ENCODE peak calls at places on chromosomes 13 and 19, in ten cellular contexts. E is SK-N-SH, R is tibial nerve, Z is ovary, H is transverse colon, D is GM12878, T is H1, I is stomach, K is HepG2, N is sigmoid colon. O is an unnamed sample. For H3K36me3, the result is how much of the 10 kb centered on the place peaks cover.

GRCh38 chr13:84445776-84446175 is 563.5 kb upstream of the SLITRK1 start:
- DNase-seq in E (no peak), I (no peak), D (no peak), R (no peak), H (no peak), K (no peak), T (no peak), N (no peak), Z (no peak), O (no peak)

GRCh38 chr19:32800757-32801156 is 68.8 kb downstream of the SLC7A9 start:
- DNase-seq in Z (no peak), N (no peak), R (no peak), D (no peak), E (no peak), H (no peak), I (no peak), K (no peak), T (no peak), O (no peak)

GRCh38 chr13:94329277-94329676 is 150.2 kb downstream of the DCT start:
- DNase-seq in K (no peak), T (no peak), Z (peak), N (peak), R (no peak), D (no peak), E (no peak), I (no peak), H (no peak), O (peak)

GRCh38 chr19:33260628-33261418 is 35.2 kb upstream of the SLC7A10 start:
- DNase-seq in Z (no peak), E (no peak), H (no peak), N (no peak), D (no peak), K (no peak), I (no peak), T (no peak), R (no peak), O (no peak)

GRCh38 chr19:47230122-47230920 is 678 bp downstream of the BBC3 start:
- DNase-seq in D (no peak), K (peak), Z (peak), T (no peak), E (peak), R (peak), N (peak), I (peak), H (peak), O (no peak)

GRCh38 chr19:29687244-29687896 is 22.1 kb downstream of the PLEKHF1 start:
- DNase-seq in N (peak), K (no peak), Z (no peak), I (no peak), T (no peak), H (no peak), D (no peak), E (no peak), R (no peak), O (no peak)

GRCh38 chr19:35592226-35592625 is 6.3 kb downstream of the PMIS2 start:
- DNase-seq in I (peak), D (no peak), N (no peak), H (no peak), E (peak), R (no peak), T (peak), K (peak), Z (no peak), O (no peak)

GRCh38 chr19:46759817-46760333 is 13.6 kb upstream of the STRN4 start:
- DNase-seq in K (no peak), Z (no peak), T (no peak), I (no peak), R (peak), E (no peak), D (no peak), N (peak), H (no peak), O (no peak)

GRCh38 chr13:80116107-80116506 is 224.8 kb downstream of the SPRY2 start:
- DNase-seq in H (no peak), E (no peak), K (no peak), Z (no peak), R (no peak), N (no peak), D (no peak), I (no peak), T (no peak), O (no peak)

GRCh38 chr19:54422136-54422535 is 6.9 kb downstream of the TTYH1 start:
- DNase-seq in E (no peak), H (no peak), R (no peak), D (no peak), T (no peak), K (no peak), I (no peak), Z (no peak), N (no peak), O (no peak)

GRCh38 chr19:38564981-38565685 is 52.6 kb downstream of the MAP4K1 start:
- DNase-seq in T (no peak), R (no peak), H (no peak), E (peak), Z (no peak), K (no peak), D (no peak), I (no peak), N (no peak), O (no peak)

GRCh38 chr19:33461256-33462111 is 60.1 kb downstream of the PEPD start:
- DNase-seq in Z (no peak), N (no peak), I (no peak), E (no peak), T (no peak), D (no peak), R (no peak), K (no peak), H (no peak), O (no peak)

GRCh38 chr13:44155422-44156293 is 218.0 kb upstream of the SERP2 start:
- DNase-seq in Z (peak), H (peak), D (no peak), T (no peak), N (peak), I (peak), K (no peak), E (no peak), R (peak), O (peak)

GRCh38 chr13:35208587-35208986 is 266.5 kb downstream of the NBEA start:
- DNase-seq in R (no peak), Z (no peak), D (no peak), I (no peak), T (no peak), K (no peak), H (no peak), N (no peak), E (no peak), O (no peak)

GRCh38 chr13:28434934-28435333 is 60.0 kb downstream of the FLT1 start:
- DNase-seq in I (no peak), T (no peak), N (no peak), H (no peak), Z (no peak), E (no peak), K (no peak), D (no peak), R (no peak), O (no peak)

GRCh38 chr19:7788178-7788932 is 25.3 kb downstream of the CLEC4M start:
- DNase-seq in D (no peak), R (no peak), H (no peak), E (no peak), Z (no peak), N (no peak), K (no peak), T (no peak), I (no peak), O (no peak)

GRCh38 chr19:1039646-1040475 is at the start of gene ABCA7:
- DNase-seq in N (peak), Z (peak), E (peak), I (peak), D (peak), T (peak), H (peak), K (peak), R (peak), O (peak)

GRCh38 chr19:37778613-37779138 is 710 bp downstream of the ZNF573 start:
- DNase-seq in D (no peak), K (peak), R (no peak), H (peak), E (peak), T (no peak), I (no peak), Z (no peak), N (no peak), O (no peak)

GRCh38 chr13:44652223-44652622 is 76.1 kb upstream of the TSC22D1 start:
- DNase-seq in H (no peak), D (no peak), I (no peak), N (no peak), K (no peak), E (no peak), T (no peak), Z (no peak), R (no peak), O (no peak)

GRCh38 chr13:37617162-37617561 is 18.6 kb upstream of the POSTN start:
- DNase-seq in E (no peak), T (no peak), H (no peak), Z (no peak), D (no peak), N (no peak), K (no peak), R (no peak), I (no peak), O (no peak)

GRCh38 chr13:36975172-36975571 is 24.0 kb downstream of the ALG5 start:
- DNase-seq in D (no peak), I (no peak), R (no peak), Z (no peak), E (no peak), T (no peak), N (no peak), K (no peak), H (no peak), O (no peak)

GRCh38 chr19:54255105-54255775 is 1.8 kb downstream of the LILRB5 start:
- DNase-seq in I (no peak), Z (no peak), R (no peak), E (no peak), K (no peak), N (peak), H (no peak), T (no peak), D (no peak), O (no peak)

GRCh38 chr13:54018485-54018884 is 989.9 kb downstream of the OLFM4 start:
- DNase-seq in E (no peak), T (no peak), R (no peak), K (no peak), D (no peak), Z (no peak), N (no peak), H (no peak), I (no peak), O (no peak)

GRCh38 chr13:21079761-21080730 is 18.7 kb upstream of the LATS2 start:
- DNase-seq in E (no peak), Z (no peak), K (peak), N (no peak), D (no peak), H (no peak), I (no peak), R (no peak), T (no peak), O (no peak)

GRCh38 chr13:33676700-33677048 is 141.3 kb upstream of the RFC3 start:
- DNase-seq in H (peak), I (peak), T (no peak), R (no peak), N (peak), K (peak), E (peak), D (no peak), Z (peak), O (no peak)

GRCh38 chr19:1819211-1819975 is 7.3 kb upstream of the ATP8B3 start:
- DNase-seq in E (no peak), N (no peak), R (no peak), D (no peak), Z (no peak), H (no peak), K (no peak), T (no peak), I (no peak), O (no peak)

GRCh38 chr13:45412274-45413049 is 5.7 kb downstream of the SLC25A30 start:
- DNase-seq in T (no peak), I (no peak), E (no peak), R (no peak), D (no peak), H (no peak), Z (no peak), N (no peak), K (no peak), O (no peak)

GRCh38 chr13:28415994-28416411 is 78.9 kb downstream of the FLT1 start:
- DNase-seq in R (no peak), Z (no peak), E (no peak), D (no peak), K (no peak), N (no peak), T (no peak), I (no peak), H (no peak), O (no peak)

GRCh38 chr19:48044561-48044960 is 682 bp upstream of the CABP5 start:
- DNase-seq in H (no peak), T (no peak), K (no peak), I (no peak), D (no peak), Z (no peak), N (no peak), R (no peak), E (no peak), O (no peak)

GRCh38 chr19:47176071-47176626 is 45.5 kb downstream of the SAE1 start:
- DNase-seq in E (no peak), I (no peak), H (no peak), N (no peak), R (no peak), D (no peak), K (no peak), T (no peak), Z (no peak), O (no peak)

GRCh38 chr19:13622727-13623126 is 116.4 kb upstream of the CACNA1A start:
- DNase-seq in H (no peak), K (no peak), I (no peak), T (no peak), D (no peak), N (no peak), E (no peak), R (no peak), Z (no peak), O (no peak)

DNA sequence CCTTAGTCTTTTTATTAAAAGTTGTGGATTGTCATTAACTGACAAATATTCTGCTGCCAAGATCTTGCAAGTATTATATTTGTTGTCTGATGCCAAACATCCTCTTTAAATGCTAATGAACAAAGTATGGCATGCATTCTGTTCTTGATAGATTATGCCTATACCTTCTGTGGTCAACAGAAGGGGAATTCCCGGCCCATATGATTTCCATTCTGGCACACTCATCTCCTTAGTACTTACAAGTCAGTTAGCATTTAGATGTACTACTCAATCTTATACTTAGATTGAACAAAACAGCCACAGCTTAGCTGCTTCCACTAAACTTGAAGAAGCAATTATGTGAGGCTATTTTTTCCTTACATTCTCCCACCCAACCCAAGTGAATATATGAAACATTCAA is 246.1 kb upstream of the DACH1 start:
- DNase-seq in I (no peak), E (no peak), H (no peak), N (no peak), R (no peak), Z (no peak), D (no peak), K (no peak), T (no peak), O (no peak)
- H3K36me3 ChIP-seq in I (under half), E (under half), H (under half), N (under half), R (under half), Z (under half), D (under half), K (under half), T (under half), O (under half)

GRCh38 chr19:10566658-10567410 is 1.0 kb upstream of the KRI1 start:
- DNase-seq in E (no peak), H (peak), D (peak), T (no peak), I (no peak), N (no peak), R (no peak), K (no peak), Z (peak), O (no peak)
- H3K4me3 ChIP-seq in E (peak), H (no peak), D (peak), T (no peak), I (peak), N (peak), R (no peak), K (no peak), Z (no peak), O (peak)

GRCh38 chr13:63351533-63351932 is 1935.9 kb upstream of the PCDH20 start:
- DNase-seq in Z (no peak), K (no peak), T (no peak), H (no peak), I (no peak), R (no peak), E (no peak), N (no peak), D (no peak), O (no peak)
- TF ChIP-seq EP300 in Z (no peak), K (no peak), T (no peak), H (no peak), I (no peak), R (no peak), E (no peak), N (no peak), D (no peak), O (no peak)

DNA sequence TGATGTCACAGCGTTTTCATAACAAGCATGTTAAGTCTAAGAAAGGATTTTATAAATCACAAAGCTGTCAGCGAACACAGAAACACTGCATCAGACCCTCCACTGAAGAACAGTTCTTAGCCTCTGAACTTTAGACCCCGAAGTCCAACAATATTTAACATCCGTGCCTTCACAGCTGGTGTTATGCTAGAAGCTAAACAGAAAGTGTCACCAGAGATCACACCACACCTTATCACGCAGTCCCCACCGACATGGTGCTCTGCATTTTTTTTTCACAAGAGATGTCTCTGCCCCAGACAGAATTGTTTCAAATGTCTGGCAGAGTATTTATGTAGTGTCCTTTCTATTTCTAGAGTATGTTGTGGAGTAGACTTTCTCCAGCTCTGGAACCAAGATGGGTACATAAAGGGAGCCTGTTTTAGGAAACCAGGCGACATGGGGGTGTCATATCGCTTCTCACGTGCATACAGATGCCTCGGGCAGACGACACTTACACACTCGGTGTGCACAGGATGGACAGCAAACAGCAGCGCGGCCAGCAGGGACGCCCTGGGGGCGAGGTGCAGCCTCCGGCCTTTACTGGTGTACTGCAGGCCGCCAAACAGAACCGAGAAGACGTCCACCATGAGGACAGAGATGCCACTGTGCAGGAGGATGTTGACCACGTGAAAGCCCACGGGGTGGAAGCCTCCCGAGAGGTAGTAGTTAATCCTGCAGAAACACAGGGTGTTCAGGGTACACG is 12.0 kb downstream of the TMTC4 start:
- DNase-seq in N (no peak), Z (no peak), I (no peak), T (no peak), D (no peak), K (peak), E (no peak), R (no peak), H (no peak), O (no peak)
- H3K36me3 ChIP-seq in N (half or more), Z (under half), I (half or more), T (under half), D (under half), K (half or more), E (under half), R (under half), H (under half), O (half or more)

GRCh38 chr13:46595918-46596315 is 42.9 kb downstream of the LRCH1 start:
- DNase-seq in T (no peak), R (no peak), K (no peak), E (no peak), H (no peak), D (no peak), Z (no peak), I (no peak), N (no peak), O (no peak)

GRCh38 chr13:46600943-46601311 is 48.0 kb downstream of the LRCH1 start:
- DNase-seq in E (no peak), T (no peak), R (no peak), K (no peak), Z (no peak), N (no peak), I (no peak), D (no peak), H (no peak), O (no peak)

GRCh38 chr13:46598820-46599180 is 45.8 kb downstream of the LRCH1 start:
- DNase-seq in N (no peak), K (no peak), E (no peak), R (no peak), T (no peak), I (no peak), H (no peak), Z (no peak), D (no peak), O (no peak)

GRCh38 chr13:46596501-46596900 is 43.5 kb downstream of the LRCH1 start:
- DNase-seq in K (no peak), Z (no peak), T (no peak), E (no peak), N (no peak), H (no peak), I (no peak), D (no peak), R (no peak), O (peak)

GRCh38 chr13:46598140-46598819 is 45.3 kb downstream of the LRCH1 start:
- DNase-seq in D (no peak), K (no peak), Z (no peak), H (no peak), R (no peak), N (no peak), T (no peak), I (no peak), E (no peak), O (no peak)
- H3K4me3 ChIP-seq in D (peak), K (no peak), Z (no peak), H (no peak), R (no peak), N (no peak), T (no peak), I (no peak), E (no peak), O (no peak)

O was measured in esophagus muscularis mucosa.